ENCODE peak calls at places on chromosomes 2 and 18, in nine cellular contexts. Z is epithelial cell of esophagus; L is hypothalamus; B is activated T-cell treated with anti-CD3 and anti-CD28 coated beads for 24 hours; O is AG04449; U is NCI-H2171 treated with DMSO at 0.1 percent for 48 hours; A is EL; P is prostate gland; D is activated CD4-positive, alpha-beta T cell treated with anti-CD3 and anti-CD28 coated beads, Interleukin-2, amount 50 U/mL, for 48 hours. C is an unnamed sample.

GRCh38 chr18:7191736-7192135 is 39.2 kb upstream of the LRRC30 start:
- DNase-seq in O (no peak), L (no peak), Z (no peak), A (no peak), D (no peak), B (no peak), P (no peak), U (no peak), C (no peak)

GRCh38 chr2:36366491-36367120 is 11.0 kb downstream of the CRIM1 start:
- DNase-seq in O (no peak), L (no peak), P (no peak), B (no peak), D (no peak), U (no peak), A (peak; percentile 17), Z (no peak), C (no peak)

GRCh38 chr2:212451786-212452200 is 86.8 kb downstream of the ERBB4 start:
- DNase-seq in Z (peak; percentile 42), A (peak; percentile 92), O (peak; percentile 9), B (no peak), U (no peak), D (no peak), P (no peak), L (no peak), C (no peak)

GRCh38 chr2:237670641-237671040 is 43.3 kb downstream of the LRRFIP1 start:
- DNase-seq in U (no peak), P (no peak), L (no peak), O (no peak), A (no peak), Z (no peak), B (no peak), D (no peak), C (no peak)

GRCh38 chr2:49600524-49600923 is 446.2 kb upstream of the FSHR start:
- DNase-seq in L (no peak), D (no peak), U (no peak), B (no peak), P (no peak), Z (no peak), A (no peak), O (no peak), C (no peak)

GRCh38 chr2:120686511-120687168 is 49.0 kb upstream of the GLI2 start:
- DNase-seq in Z (no peak), L (no peak), U (no peak), O (no peak), P (no peak), B (no peak), A (no peak), D (no peak), C (no peak)

GRCh38 chr2:74740395-74741075 is 86.5 kb downstream of the SEMA4F start:
- DNase-seq in D (no peak), U (no peak), L (no peak), O (peak; percentile 94), P (no peak), A (peak; percentile 99), B (no peak), Z (peak; percentile 100), C (no peak)

GRCh38 chr18:50055474-50055873 is 139.5 kb downstream of the MYO5B start:
- DNase-seq in B (no peak), A (no peak), L (no peak), O (no peak), Z (no peak), P (no peak), D (no peak), U (no peak), C (no peak)

GRCh38 chr2:10930731-10931516 is 19.2 kb downstream of the KCNF1 start:
- DNase-seq in A (no peak), O (no peak), D (no peak), U (no peak), L (no peak), P (no peak), Z (no peak), B (no peak), C (no peak)

GRCh38 chr2:215548714-215549113 is 112.8 kb upstream of the FN1 start:
- DNase-seq in P (no peak), A (peak; percentile 7), B (no peak), Z (no peak), U (no peak), L (no peak), D (no peak), O (no peak), C (no peak)

GRCh38 chr2:241887806-241888522 is 18.4 kb downstream of the RTP5 start:
- DNase-seq in U (no peak), B (no peak), P (no peak), L (no peak), D (no peak), O (no peak), A (no peak), Z (no peak), C (no peak)

GRCh38 chr18:37322497-37323035 is 243.0 kb downstream of the CELF4 start:
- DNase-seq in P (no peak), Z (peak; percentile 38), A (peak; percentile 38), D (peak; percentile 16), L (no peak), B (no peak), O (no peak), U (peak; percentile 43), C (no peak)

GRCh38 chr2:217897816-217898806 is 104.7 kb downstream of the TNS1 start:
- DNase-seq in U (no peak), B (no peak), A (no peak), L (peak; percentile 42), P (peak; percentile 90), D (no peak), O (no peak), Z (no peak), C (no peak)

GRCh38 chr2:1975060-1975459 is 230.7 kb upstream of the PXDN start:
- DNase-seq in A (no peak), P (no peak), U (no peak), O (no peak), B (no peak), L (no peak), Z (no peak), D (no peak), C (no peak)

GRCh38 chr18:13760047-13760446 is 33.6 kb downstream of the RNMT start:
- DNase-seq in O (no peak), A (no peak), Z (no peak), D (no peak), L (no peak), P (no peak), B (no peak), U (no peak), C (no peak)